ENCODE peak calls at places on chromosomes 2 and 18, in four cellular contexts. U, M, D and P are unnamed samples.

GRCh38 chr18:9684901-9685738 is 23.0 kb upstream of the RAB31 start:
- DNase-seq in U (no peak), M (no peak), D (no peak), P (no peak)

GRCh38 chr2:118529931-118530330 is 317.5 kb downstream of the EN1 start:
- DNase-seq in U (no peak), M (no peak), D (no peak), P (no peak)

GRCh38 chr2:113225505-113226259 is 51.9 kb downstream of the PSD4 start:
- DNase-seq in U (peak), M (peak), D (peak), P (peak)

GRCh38 chr2:7269993-7270392 is 352.8 kb downstream of the RNF144A start:
- DNase-seq in U (peak), M (no peak), D (no peak), P (peak)

GRCh38 chr2:14348247-14348646 is 284.3 kb upstream of the LRATD1 start:
- DNase-seq in U (no peak), M (no peak), D (no peak), P (no peak)

GRCh38 chr2:53508667-53509066 is 258.9 kb upstream of the CHAC2 start:
- DNase-seq in U (no peak), M (no peak), D (no peak), P (no peak)

GRCh38 chr2:157789933-157790511 is 86.1 kb downstream of the ACVR1 start:
- DNase-seq in U (peak), M (no peak), D (peak), P (no peak)

GRCh38 chr18:26290388-26290787 is 64.1 kb downstream of the TAF4B start:
- DNase-seq in U (no peak), M (no peak), D (no peak), P (no peak)

GRCh38 chr2:207107551-207107950 is 58.2 kb downstream of the KLF7 start:
- DNase-seq in U (peak), M (no peak), D (no peak), P (peak)

GRCh38 chr18:2935438-2936192 is 77.3 kb downstream of the LPIN2 start:
- DNase-seq in U (no peak), M (no peak), D (no peak), P (no peak)

GRCh38 chr18:48680871-48681270 is 142.0 kb downstream of the CTIF start:
- DNase-seq in U (no peak), M (no peak), D (peak), P (no peak)

GRCh38 chr18:9619545-9619944 is 5.2 kb upstream of the PPP4R1 start:
- DNase-seq in U (no peak), M (peak), D (peak), P (no peak)

GRCh38 chr2:205712508-205712907 is 30.2 kb downstream of the NRP2 start:
- DNase-seq in U (no peak), M (no peak), D (peak), P (no peak)